ENCODE peak calls at places on chromosomes 16 and 17, in ten cellular contexts. One of them, this sample, is unnamed.

GRCh38 chr17:28756025-28756804 is 12.4 kb downstream of the TRAF4 start:
- DNase-seq in right atrium auricular region: no peak
- DNase-seq in uterus: no peak
- DNase-seq in neural crest cell: no peak
- DNase-seq in ascending aorta: no peak
- DNase-seq in BE2C: no peak
- DNase-seq in IMR-90: no peak
- DNase-seq in activated CD8-positive, alpha-beta T cell treated with anti-CD3 and anti-CD28 coated beads for 36 hours: no peak
- DNase-seq in glutamatergic neuron: no peak
- DNase-seq in HFFc6: no peak
- DNase-seq in this sample: no peak

GRCh38 chr17:21218101-21218500 is 4.1 kb upstream of the TMEM11 start:
- DNase-seq in right atrium auricular region: no peak
- DNase-seq in uterus: no peak
- DNase-seq in neural crest cell: no peak
- DNase-seq in ascending aorta: no peak
- DNase-seq in BE2C: peak
- DNase-seq in IMR-90: no peak
- DNase-seq in activated CD8-positive, alpha-beta T cell treated with anti-CD3 and anti-CD28 coated beads for 36 hours: peak
- DNase-seq in glutamatergic neuron: no peak
- DNase-seq in HFFc6: no peak
- DNase-seq in this sample: no peak

GRCh38 chr17:27624555-27624954 is 6.4 kb upstream of the LGALS9 start:
- DNase-seq in right atrium auricular region: no peak
- DNase-seq in uterus: no peak
- DNase-seq in neural crest cell: no peak
- DNase-seq in ascending aorta: no peak
- DNase-seq in BE2C: no peak
- DNase-seq in IMR-90: no peak
- DNase-seq in activated CD8-positive, alpha-beta T cell treated with anti-CD3 and anti-CD28 coated beads for 36 hours: no peak
- DNase-seq in glutamatergic neuron: no peak
- DNase-seq in HFFc6: no peak
- DNase-seq in this sample: no peak

GRCh38 chr16:53099318-53100130 is 44.7 kb downstream of the CHD9 start:
- DNase-seq in right atrium auricular region: peak
- DNase-seq in uterus: peak
- DNase-seq in neural crest cell: no peak
- DNase-seq in ascending aorta: peak
- DNase-seq in BE2C: peak
- DNase-seq in IMR-90: peak
- DNase-seq in activated CD8-positive, alpha-beta T cell treated with anti-CD3 and anti-CD28 coated beads for 36 hours: peak
- DNase-seq in glutamatergic neuron: peak
- DNase-seq in HFFc6: peak
- DNase-seq in this sample: peak

GRCh38 chr17:27155866-27156265 is 138.0 kb upstream of the WSB1 start:
- DNase-seq in right atrium auricular region: no peak
- DNase-seq in uterus: no peak
- DNase-seq in neural crest cell: no peak
- DNase-seq in ascending aorta: no peak
- DNase-seq in BE2C: no peak
- DNase-seq in IMR-90: no peak
- DNase-seq in activated CD8-positive, alpha-beta T cell treated with anti-CD3 and anti-CD28 coated beads for 36 hours: no peak
- DNase-seq in glutamatergic neuron: no peak
- DNase-seq in HFFc6: no peak
- DNase-seq in this sample: no peak

GRCh38 chr17:21029515-21029914 is 13.3 kb downstream of the USP22 start:
- DNase-seq in right atrium auricular region: no peak
- DNase-seq in uterus: no peak
- DNase-seq in neural crest cell: no peak
- DNase-seq in ascending aorta: no peak
- DNase-seq in BE2C: no peak
- DNase-seq in IMR-90: no peak
- DNase-seq in activated CD8-positive, alpha-beta T cell treated with anti-CD3 and anti-CD28 coated beads for 36 hours: no peak
- DNase-seq in glutamatergic neuron: no peak
- DNase-seq in HFFc6: no peak
- DNase-seq in this sample: no peak

GRCh38 chr17:2399572-2400473 is 1.0 kb downstream of the MNT start:
- DNase-seq in right atrium auricular region: peak
- DNase-seq in uterus: peak
- DNase-seq in neural crest cell: peak
- DNase-seq in ascending aorta: peak
- DNase-seq in BE2C: peak
- DNase-seq in IMR-90: peak
- DNase-seq in activated CD8-positive, alpha-beta T cell treated with anti-CD3 and anti-CD28 coated beads for 36 hours: peak
- DNase-seq in glutamatergic neuron: peak
- DNase-seq in HFFc6: peak
- DNase-seq in this sample: peak

GRCh38 chr17:75832652-75833400 is 11.4 kb downstream of the UNC13D start:
- DNase-seq in right atrium auricular region: no peak
- DNase-seq in uterus: no peak
- DNase-seq in neural crest cell: no peak
- DNase-seq in ascending aorta: no peak
- DNase-seq in BE2C: no peak
- DNase-seq in IMR-90: no peak
- DNase-seq in activated CD8-positive, alpha-beta T cell treated with anti-CD3 and anti-CD28 coated beads for 36 hours: peak
- DNase-seq in glutamatergic neuron: peak
- DNase-seq in HFFc6: no peak
- DNase-seq in this sample: no peak

GRCh38 chr17:17859909-17860760 is 23.3 kb upstream of the SREBF1 start:
- DNase-seq in right atrium auricular region: no peak
- DNase-seq in uterus: peak
- DNase-seq in neural crest cell: peak
- DNase-seq in ascending aorta: no peak
- DNase-seq in BE2C: peak
- DNase-seq in IMR-90: peak
- DNase-seq in activated CD8-positive, alpha-beta T cell treated with anti-CD3 and anti-CD28 coated beads for 36 hours: peak
- DNase-seq in glutamatergic neuron: peak
- DNase-seq in HFFc6: peak
- DNase-seq in this sample: peak

GRCh38 chr16:53207810-53208752 is 153.3 kb downstream of the CHD9 start:
- DNase-seq in right atrium auricular region: no peak
- DNase-seq in uterus: no peak
- DNase-seq in neural crest cell: peak
- DNase-seq in ascending aorta: no peak
- DNase-seq in BE2C: peak
- DNase-seq in IMR-90: peak
- DNase-seq in activated CD8-positive, alpha-beta T cell treated with anti-CD3 and anti-CD28 coated beads for 36 hours: peak
- DNase-seq in glutamatergic neuron: peak
- DNase-seq in HFFc6: peak
- DNase-seq in this sample: peak

GRCh38 chr16:84794626-84795025 is 25.2 kb upstream of the CRISPLD2 start:
- DNase-seq in right atrium auricular region: no peak
- DNase-seq in uterus: no peak
- DNase-seq in neural crest cell: no peak
- DNase-seq in ascending aorta: no peak
- DNase-seq in BE2C: no peak
- DNase-seq in IMR-90: peak
- DNase-seq in activated CD8-positive, alpha-beta T cell treated with anti-CD3 and anti-CD28 coated beads for 36 hours: no peak
- DNase-seq in glutamatergic neuron: no peak
- DNase-seq in HFFc6: no peak
- DNase-seq in this sample: no peak

GRCh38 chr16:84053237-84053636 is 10.6 kb upstream of the SLC38A8 start:
- DNase-seq in right atrium auricular region: no peak
- DNase-seq in uterus: peak
- DNase-seq in neural crest cell: no peak
- DNase-seq in ascending aorta: no peak
- DNase-seq in BE2C: no peak
- DNase-seq in IMR-90: no peak
- DNase-seq in activated CD8-positive, alpha-beta T cell treated with anti-CD3 and anti-CD28 coated beads for 36 hours: no peak
- DNase-seq in glutamatergic neuron: no peak
- DNase-seq in HFFc6: no peak
- DNase-seq in this sample: no peak

GRCh38 chr17:34562387-34562786 is 17.0 kb upstream of the TMEM132E start:
- DNase-seq in right atrium auricular region: no peak
- DNase-seq in uterus: no peak
- DNase-seq in neural crest cell: no peak
- DNase-seq in ascending aorta: no peak
- DNase-seq in BE2C: peak
- DNase-seq in IMR-90: no peak
- DNase-seq in activated CD8-positive, alpha-beta T cell treated with anti-CD3 and anti-CD28 coated beads for 36 hours: no peak
- DNase-seq in glutamatergic neuron: no peak
- DNase-seq in HFFc6: no peak
- DNase-seq in this sample: no peak

GRCh38 chr16:11689031-11689840 is 21.0 kb downstream of the SNN start:
- DNase-seq in right atrium auricular region: peak
- DNase-seq in uterus: no peak
- DNase-seq in neural crest cell: no peak
- DNase-seq in ascending aorta: no peak
- DNase-seq in BE2C: no peak
- DNase-seq in IMR-90: no peak
- DNase-seq in activated CD8-positive, alpha-beta T cell treated with anti-CD3 and anti-CD28 coated beads for 36 hours: no peak
- DNase-seq in glutamatergic neuron: no peak
- DNase-seq in HFFc6: no peak
- DNase-seq in this sample: peak

GRCh38 chr17:18129041-18129502 is 20.5 kb downstream of the MYO15A start:
- DNase-seq in right atrium auricular region: no peak
- DNase-seq in uterus: no peak
- DNase-seq in neural crest cell: no peak
- DNase-seq in ascending aorta: no peak
- DNase-seq in BE2C: no peak
- DNase-seq in IMR-90: peak
- DNase-seq in activated CD8-positive, alpha-beta T cell treated with anti-CD3 and anti-CD28 coated beads for 36 hours: no peak
- DNase-seq in glutamatergic neuron: no peak
- DNase-seq in HFFc6: peak
- DNase-seq in this sample: no peak

GRCh38 chr16:65988019-65988418 is 378.5 kb upstream of the CDH5 start:
- DNase-seq in right atrium auricular region: no peak
- DNase-seq in uterus: peak
- DNase-seq in neural crest cell: no peak
- DNase-seq in ascending aorta: no peak
- DNase-seq in BE2C: no peak
- DNase-seq in IMR-90: no peak
- DNase-seq in activated CD8-positive, alpha-beta T cell treated with anti-CD3 and anti-CD28 coated beads for 36 hours: no peak
- DNase-seq in glutamatergic neuron: no peak
- DNase-seq in HFFc6: no peak
- DNase-seq in this sample: no peak

GRCh38 chr16:15811778-15812750 is 44.8 kb downstream of the MYH11 start:
- DNase-seq in right atrium auricular region: no peak
- DNase-seq in uterus: no peak
- DNase-seq in neural crest cell: no peak
- DNase-seq in ascending aorta: peak
- DNase-seq in BE2C: no peak
- DNase-seq in IMR-90: peak
- DNase-seq in activated CD8-positive, alpha-beta T cell treated with anti-CD3 and anti-CD28 coated beads for 36 hours: no peak
- DNase-seq in glutamatergic neuron: peak
- DNase-seq in HFFc6: peak
- DNase-seq in this sample: no peak

GRCh38 chr17:39167492-39167891 is 1.5 kb upstream of the ARL5C start:
- DNase-seq in right atrium auricular region: no peak
- DNase-seq in uterus: no peak
- DNase-seq in neural crest cell: no peak
- DNase-seq in ascending aorta: no peak
- DNase-seq in BE2C: no peak
- DNase-seq in IMR-90: no peak
- DNase-seq in activated CD8-positive, alpha-beta T cell treated with anti-CD3 and anti-CD28 coated beads for 36 hours: no peak
- DNase-seq in glutamatergic neuron: no peak
- DNase-seq in HFFc6: no peak
- DNase-seq in this sample: no peak

GRCh38 chr17:64236827-64237403 is 26.1 kb downstream of the TEX2 start:
- DNase-seq in right atrium auricular region: no peak
- DNase-seq in uterus: no peak
- DNase-seq in neural crest cell: no peak
- DNase-seq in ascending aorta: no peak
- DNase-seq in BE2C: no peak
- DNase-seq in IMR-90: no peak
- DNase-seq in activated CD8-positive, alpha-beta T cell treated with anti-CD3 and anti-CD28 coated beads for 36 hours: no peak
- DNase-seq in glutamatergic neuron: no peak
- DNase-seq in HFFc6: no peak
- DNase-seq in this sample: no peak
- TF ChIP-seq CTCF in right atrium auricular region: peak
- TF ChIP-seq CTCF in uterus: no peak
- TF ChIP-seq CTCF in neural crest cell: peak
- TF ChIP-seq CTCF in ascending aorta: no peak
- TF ChIP-seq CTCF in BE2C: peak
- TF ChIP-seq CTCF in IMR-90: peak
- TF ChIP-seq CTCF in activated CD8-positive, alpha-beta T cell treated with anti-CD3 and anti-CD28 coated beads for 36 hours: peak
- TF ChIP-seq CTCF in glutamatergic neuron: peak
- TF ChIP-seq CTCF in HFFc6: peak
- TF ChIP-seq CTCF in this sample: no peak

GRCh38 chr17:3551189-3551588 is 6.4 kb downstream of the TRPV3 start:
- DNase-seq in right atrium auricular region: no peak
- DNase-seq in uterus: no peak
- DNase-seq in neural crest cell: no peak
- DNase-seq in ascending aorta: no peak
- DNase-seq in BE2C: no peak
- DNase-seq in IMR-90: no peak
- DNase-seq in activated CD8-positive, alpha-beta T cell treated with anti-CD3 and anti-CD28 coated beads for 36 hours: no peak
- DNase-seq in glutamatergic neuron: no peak
- DNase-seq in HFFc6: no peak
- DNase-seq in this sample: no peak
- TF ChIP-seq CTCF in right atrium auricular region: no peak
- TF ChIP-seq CTCF in uterus: no peak
- TF ChIP-seq CTCF in neural crest cell: no peak
- TF ChIP-seq CTCF in ascending aorta: no peak
- TF ChIP-seq CTCF in BE2C: no peak
- TF ChIP-seq CTCF in IMR-90: no peak
- TF ChIP-seq CTCF in activated CD8-positive, alpha-beta T cell treated with anti-CD3 and anti-CD28 coated beads for 36 hours: no peak
- TF ChIP-seq CTCF in glutamatergic neuron: no peak
- TF ChIP-seq CTCF in HFFc6: peak
- TF ChIP-seq CTCF in this sample: no peak

DNA sequence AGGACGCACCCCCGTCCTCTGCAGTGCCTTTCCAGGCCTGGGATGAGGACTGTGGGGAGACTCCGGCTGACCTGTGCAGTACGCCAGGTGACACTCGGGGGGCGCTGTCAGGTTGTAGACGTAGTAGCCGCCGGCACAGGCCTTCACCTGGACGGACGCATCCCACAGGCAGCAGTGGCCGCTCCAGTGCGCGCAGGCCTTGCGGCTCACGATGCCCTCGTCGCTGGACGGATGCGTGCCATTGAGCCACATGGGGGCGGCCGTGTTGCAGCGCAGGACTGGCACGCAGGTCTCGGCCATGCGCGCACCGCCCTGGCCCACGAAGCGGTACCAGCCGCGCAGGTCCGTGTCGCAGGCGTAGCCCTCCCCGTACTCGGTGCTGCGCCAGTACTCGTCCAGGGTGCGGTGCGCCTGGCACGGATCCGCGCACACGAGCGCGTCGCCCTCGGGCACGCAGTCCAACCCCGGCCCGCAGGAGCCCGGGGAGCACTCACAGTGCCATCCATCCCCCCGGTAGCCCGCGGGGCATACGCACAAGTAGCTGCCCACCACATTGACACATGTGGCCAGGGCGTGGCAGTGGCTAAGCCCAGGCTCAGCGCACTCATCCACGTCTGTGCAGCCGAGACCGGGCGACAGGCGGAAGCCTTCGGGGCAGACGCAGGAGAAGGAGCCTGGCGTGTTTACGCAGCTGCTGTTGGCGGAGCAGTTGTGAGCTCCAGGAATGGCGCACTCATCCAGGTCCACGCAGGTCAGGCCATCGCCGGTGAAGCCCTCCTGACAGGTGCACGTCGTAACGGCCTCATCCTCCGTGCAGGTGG is 3.9 kb downstream of the UMOD start:
- DNase-seq in right atrium auricular region: no peak
- DNase-seq in uterus: no peak
- DNase-seq in neural crest cell: no peak
- DNase-seq in ascending aorta: no peak
- DNase-seq in BE2C: no peak
- DNase-seq in IMR-90: no peak
- DNase-seq in activated CD8-positive, alpha-beta T cell treated with anti-CD3 and anti-CD28 coated beads for 36 hours: no peak
- DNase-seq in glutamatergic neuron: peak
- DNase-seq in HFFc6: no peak
- DNase-seq in this sample: peak
- TF ChIP-seq CTCF in right atrium auricular region: no peak
- TF ChIP-seq CTCF in uterus: peak
- TF ChIP-seq CTCF in neural crest cell: no peak
- TF ChIP-seq CTCF in ascending aorta: no peak
- TF ChIP-seq CTCF in BE2C: no peak
- TF ChIP-seq CTCF in IMR-90: no peak
- TF ChIP-seq CTCF in activated CD8-positive, alpha-beta T cell treated with anti-CD3 and anti-CD28 coated beads for 36 hours: no peak
- TF ChIP-seq CTCF in glutamatergic neuron: no peak
- TF ChIP-seq CTCF in HFFc6: no peak
- TF ChIP-seq CTCF in this sample: no peak

GRCh38 chr17:57279432-57279831 is 23.1 kb downstream of the MSI2 start:
- DNase-seq in right atrium auricular region: no peak
- DNase-seq in uterus: no peak
- DNase-seq in neural crest cell: no peak
- DNase-seq in ascending aorta: no peak
- DNase-seq in BE2C: no peak
- DNase-seq in IMR-90: peak
- DNase-seq in activated CD8-positive, alpha-beta T cell treated with anti-CD3 and anti-CD28 coated beads for 36 hours: no peak
- DNase-seq in glutamatergic neuron: no peak
- DNase-seq in HFFc6: no peak
- DNase-seq in this sample: no peak
- TF ChIP-seq CTCF in right atrium auricular region: no peak
- TF ChIP-seq CTCF in uterus: no peak
- TF ChIP-seq CTCF in neural crest cell: no peak
- TF ChIP-seq CTCF in ascending aorta: no peak
- TF ChIP-seq CTCF in BE2C: no peak
- TF ChIP-seq CTCF in IMR-90: no peak
- TF ChIP-seq CTCF in activated CD8-positive, alpha-beta T cell treated with anti-CD3 and anti-CD28 coated beads for 36 hours: no peak
- TF ChIP-seq CTCF in glutamatergic neuron: no peak
- TF ChIP-seq CTCF in HFFc6: no peak
- TF ChIP-seq CTCF in this sample: no peak